ENCODE peak calls at places on chromosomes 4 and X, in four cellular contexts. A, O, M and Z are unnamed samples.

GRCh38 chrX:106903856-106904528 is 851 bp upstream of the RIPPLY1 start:
- ATAC-seq in A (no peak), O (no peak), M (no peak), Z (no peak)

GRCh38 chrX:7787714-7788113 is 55.3 kb upstream of the VCX start:
- ATAC-seq in A (no peak), O (no peak), M (no peak), Z (no peak)

GRCh38 chrX:154420402-154420756 is 8.1 kb upstream of the ATP6AP1 start:
- ATAC-seq in A (no peak), O (no peak), M (no peak), Z (peak; percentile 14)

GRCh38 chrX:63058204-63058603 is 292.9 kb downstream of the SPIN4 start:
- ATAC-seq in A (no peak), O (no peak), M (no peak), Z (no peak)

GRCh38 chr4:55868691-55869090 is 15.2 kb downstream of the EXOC1 start:
- ATAC-seq in A (no peak), O (no peak), M (no peak), Z (no peak)

GRCh38 chr4:1045193-1045594 is 33.8 kb downstream of the FGFRL1 start:
- ATAC-seq in A (no peak), O (no peak), M (no peak), Z (no peak)

GRCh38 chrX:133979641-133980230 is 5.7 kb downstream of the GPC3 start:
- ATAC-seq in A (no peak), O (no peak), M (no peak), Z (no peak)

GRCh38 chr4:175927121-175927520 is 115.1 kb upstream of the GPM6A start:
- ATAC-seq in A (peak; percentile 62), O (no peak), M (no peak), Z (peak; percentile 90)

GRCh38 chrX:129940721-129941120 is 34.8 kb downstream of the UTP14A start:
- ATAC-seq in A (no peak), O (no peak), M (no peak), Z (no peak)

GRCh38 chrX:153967536-153968214 is 3.9 kb downstream of the HCFC1 start:
- ATAC-seq in A (no peak), O (no peak), M (no peak), Z (no peak)

GRCh38 chrX:123310112-123310511 is 126.0 kb downstream of the GRIA3 start:
- ATAC-seq in A (no peak), O (no peak), M (no peak), Z (no peak)

GRCh38 chrX:148389629-148390028 is 110.8 kb upstream of the AFF2 start:
- ATAC-seq in A (no peak), O (no peak), M (no peak), Z (no peak)

GRCh38 chr4:154744341-154744948 is 645 bp downstream of the LRAT start:
- ATAC-seq in A (no peak), O (no peak), M (peak; percentile 47), Z (no peak)

GRCh38 chr4:156939801-156940200 is 31.8 kb downstream of the PDGFC start:
- ATAC-seq in A (no peak), O (no peak), M (no peak), Z (no peak)

GRCh38 chrX:122220644-122221373 is 963.3 kb upstream of the GRIA3 start:
- ATAC-seq in A (no peak), O (no peak), M (no peak), Z (no peak)

GRCh38 chrX:109783712-109784109 is 50.7 kb upstream of the ACSL4 start:
- ATAC-seq in A (peak; percentile 71), O (no peak), M (no peak), Z (no peak)

GRCh38 chr4:161577604-161578301 is 586.0 kb downstream of the FSTL5 start:
- ATAC-seq in A (peak; percentile 31), O (no peak), M (no peak), Z (no peak)

GRCh38 chr4:119615068-119615744 is 13.4 kb downstream of the PDE5A start:
- ATAC-seq in A (no peak), O (peak; percentile 48), M (no peak), Z (no peak)

GRCh38 chr4:52576326-52576725 is 82.8 kb downstream of the USP46 start:
- ATAC-seq in A (no peak), O (no peak), M (no peak), Z (no peak)

GRCh38 chr4:1541449-1542225 is 135.4 kb upstream of the NKX1-1 start:
- ATAC-seq in A (no peak), O (no peak), M (peak; percentile 36), Z (peak; percentile 46)

GRCh38 chr4:14449308-14449707 is 553.0 kb upstream of the CPEB2 start:
- ATAC-seq in A (no peak), O (no peak), M (no peak), Z (no peak)

GRCh38 chrX:30627818-30628652 is 25.2 kb upstream of the GK start:
- ATAC-seq in A (no peak), O (no peak), M (no peak), Z (no peak)

GRCh38 chrX:151227637-151228036 is 51.3 kb downstream of the GPR50 start:
- ATAC-seq in A (no peak), O (no peak), M (no peak), Z (no peak)

GRCh38 chr4:165518024-165518616 is 139.3 kb downstream of the CPE start:
- ATAC-seq in A (no peak), O (no peak), M (no peak), Z (no peak)

GRCh38 chr4:128571747-128572146 is 237.8 kb upstream of the JADE1 start:
- ATAC-seq in A (peak; percentile 96), O (peak; percentile 91), M (peak; percentile 14), Z (peak; percentile 77)

GRCh38 chrX:25523574-25523973 is 507.8 kb upstream of the ARX start:
- ATAC-seq in A (no peak), O (no peak), M (peak; percentile 84), Z (no peak)

GRCh38 chrX:150871341-150871811 is 27.1 kb downstream of the CD99L2 start:
- ATAC-seq in A (no peak), O (no peak), M (no peak), Z (no peak)

GRCh38 chrX:110402091-110402854 is 43.6 kb downstream of the RTL9 start:
- ATAC-seq in A (peak; percentile 94), O (no peak), M (peak; percentile 93), Z (peak; percentile 87)

GRCh38 chr4:145909331-145909730 is 29.3 kb downstream of the ZNF827 start:
- ATAC-seq in A (peak; percentile 48), O (no peak), M (peak; percentile 100), Z (peak; percentile 88)

GRCh38 chr4:164081371-164081770 is 586.9 kb downstream of the TMA16 start:
- ATAC-seq in A (no peak), O (no peak), M (no peak), Z (no peak)

GRCh38 chr4:154944996-154945395 is 163.9 kb downstream of the RBM46 start:
- ATAC-seq in A (no peak), O (no peak), M (no peak), Z (no peak)

GRCh38 chrX:118976599-118977340 is 2.4 kb downstream of the LONRF3 start:
- ATAC-seq in A (peak; percentile 51), O (no peak), M (peak; percentile 63), Z (peak; percentile 17)

GRCh38 chr4:2867758-2868491 is 24.3 kb downstream of the ADD1 start:
- ATAC-seq in A (no peak), O (no peak), M (no peak), Z (peak; percentile 85)

GRCh38 chr4:2866891-2867290 is 23.2 kb downstream of the ADD1 start:
- ATAC-seq in A (no peak), O (no peak), M (no peak), Z (no peak)

GRCh38 chr4:2869659-2870058 is 26.0 kb downstream of the ADD1 start:
- ATAC-seq in A (no peak), O (no peak), M (no peak), Z (no peak)

GRCh38 chr4:2870098-2870497 is 26.5 kb downstream of the ADD1 start:
- ATAC-seq in A (no peak), O (no peak), M (no peak), Z (no peak)

GRCh38 chr4:2868840-2869487 is 25.3 kb downstream of the ADD1 start:
- ATAC-seq in A (no peak), O (no peak), M (no peak), Z (no peak)
- H3K4me1 ChIP-seq in A (no peaks in the 10 kb centered on the region), O (peaks cover 74% of the 10 kb centered on the region), M (peaks cover 28% of the 10 kb centered on the region), Z (peaks cover 64% of the 10 kb centered on the region)

DNA sequence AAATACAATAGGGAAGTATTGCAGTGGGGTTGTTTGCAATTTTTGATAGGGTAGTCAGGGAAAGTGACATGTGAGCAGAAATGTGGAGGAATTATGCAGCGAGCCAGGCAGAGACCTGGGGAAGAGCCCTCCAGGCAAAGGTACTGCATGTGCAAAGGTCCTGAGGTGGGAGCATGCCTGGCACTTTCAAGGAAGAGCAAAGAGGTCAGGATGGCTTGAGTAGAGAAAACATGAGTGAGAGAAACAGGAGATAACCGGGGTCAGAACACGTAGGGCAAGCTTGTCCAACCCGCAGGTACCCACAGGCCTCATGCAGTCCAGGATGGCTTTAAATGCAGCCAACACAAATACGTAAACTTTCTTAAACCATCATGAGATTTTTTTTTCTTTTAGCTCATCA is 71.0 kb downstream of the COQ2 start:
- ATAC-seq in A (no peak), O (no peak), M (no peak), Z (no peak)
- H3K4me1 ChIP-seq in A (peaks cover 8% of the 10 kb centered on the region), O (no peaks in the 10 kb centered on the region), M (peaks cover 19% of the 10 kb centered on the region), Z (no peaks in the 10 kb centered on the region)

GRCh38 chr4:153481474-153481873 is 15.3 kb downstream of the TMEM131L start:
- ATAC-seq in A (no peak), O (no peak), M (no peak), Z (no peak)

GRCh38 chr4:153483432-153484418 is 17.6 kb downstream of the TMEM131L start:
- ATAC-seq in A (no peak), O (no peak), M (no peak), Z (peak; percentile 24)

GRCh38 chr4:153476829-153477574 is 10.8 kb downstream of the TMEM131L start:
- ATAC-seq in A (peak; percentile 82), O (no peak), M (no peak), Z (no peak)

GRCh38 chr4:153479118-153479517 is 13.0 kb downstream of the TMEM131L start:
- ATAC-seq in A (no peak), O (no peak), M (no peak), Z (no peak)

DNA sequence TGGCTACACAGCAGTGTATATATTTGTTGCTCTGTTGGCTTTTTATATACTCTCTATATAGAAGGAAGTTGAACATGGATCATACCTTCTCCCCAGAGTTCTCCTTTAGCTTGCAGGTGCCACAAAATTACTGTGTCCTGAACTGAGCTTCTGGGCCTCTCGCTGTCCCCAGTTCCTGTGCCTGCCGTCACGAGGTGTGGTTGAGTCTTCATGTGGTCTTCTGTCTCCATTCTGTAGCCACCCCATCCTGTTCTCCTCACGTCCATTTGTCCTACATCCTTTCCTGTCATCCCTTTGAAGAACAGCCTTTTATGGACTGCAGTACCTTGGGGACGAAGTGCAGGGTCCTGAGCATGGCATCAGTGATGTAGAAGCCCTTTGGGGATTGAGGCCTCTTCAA is 14.5 kb downstream of the TMEM131L start:
- ATAC-seq in A (no peak), O (no peak), M (no peak), Z (no peak)
- H3K4me1 ChIP-seq in A (peaks cover 14% of the 10 kb centered on the region), O (peaks cover 47% of the 10 kb centered on the region), M (peaks cover 5% of the 10 kb centered on the region), Z (no peaks in the 10 kb centered on the region)

DNA sequence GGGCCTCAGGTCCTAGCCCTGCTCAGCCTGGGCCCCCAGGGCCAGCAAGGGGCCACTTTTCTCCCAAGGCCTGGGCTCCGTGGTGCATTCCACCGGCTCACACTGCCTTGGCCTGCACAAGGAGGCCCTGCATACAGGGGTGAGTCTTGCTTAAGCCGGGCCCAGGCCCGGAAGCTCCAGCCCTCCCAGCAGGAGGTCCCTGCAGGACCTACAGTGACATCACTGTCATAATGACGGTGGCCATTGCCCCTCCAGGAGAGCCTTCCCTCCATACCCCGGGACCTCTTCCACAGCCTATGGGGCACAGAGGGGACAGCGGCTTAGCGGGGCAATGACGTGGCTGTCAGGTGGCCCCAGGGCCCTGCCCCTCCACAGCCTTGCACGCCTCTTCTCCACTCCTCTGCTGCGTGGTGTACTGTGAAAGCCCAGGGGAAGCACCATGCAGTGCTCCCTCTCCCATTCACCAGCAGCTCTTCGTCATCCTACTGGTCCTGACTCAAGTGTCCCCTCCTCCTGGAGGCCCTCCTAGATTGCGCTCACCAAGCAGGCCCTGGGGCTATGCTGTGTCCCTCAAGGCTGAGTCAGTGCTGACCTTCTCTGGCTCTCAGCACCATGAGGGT is 32.3 kb upstream of the AFAP1 start:
- ATAC-seq in A (no peak), O (no peak), M (no peak), Z (no peak)
- H3K4me1 ChIP-seq in A (peaks cover 45% of the 10 kb centered on the region), O (peaks cover 48% of the 10 kb centered on the region), M (peaks cover 60% of the 10 kb centered on the region), Z (peaks cover 21% of the 10 kb centered on the region)